ENCODE peak calls at places on chromosomes 16 and 17, in six cellular contexts. B is CD4-positive, alpha-beta T cell; Q is ovary; F is A549; A is heart right ventricle; M is H9. C is an unnamed sample.

GRCh38 chr17:74408830-74409229 is 23.1 kb upstream of the GPRC5C start:
- DNase-seq in B (no peak), Q (no peak), F (no peak), A (no peak), M (no peak), C (no peak)

GRCh38 chr16:84532299-84532724 is 27.9 kb upstream of the MEAK7 start:
- DNase-seq in B (no peak), Q (peak), F (peak), A (peak), M (peak), C (no peak)

GRCh38 chr17:49963277-49963625 is 5.7 kb upstream of the DLX4 start:
- DNase-seq in B (no peak), Q (no peak), F (no peak), A (no peak), M (no peak), C (no peak)

GRCh38 chr16:6206080-6206479 is 1108.5 kb upstream of the EEF2KMT start:
- DNase-seq in B (no peak), Q (no peak), F (no peak), A (no peak), M (no peak), C (no peak)

GRCh38 chr17:73984981-73985380 is 218.5 kb upstream of the RPL38 start:
- DNase-seq in B (no peak), Q (no peak), F (no peak), A (no peak), M (no peak), C (no peak)

GRCh38 chr16:65737831-65738230 is 616.0 kb upstream of the CDH11 start:
- DNase-seq in B (no peak), Q (no peak), F (no peak), A (no peak), M (no peak), C (no peak)

GRCh38 chr16:23534868-23535860 is 22.0 kb downstream of the EARS2 start:
- DNase-seq in B (no peak), Q (no peak), F (no peak), A (no peak), M (no peak), C (no peak)

GRCh38 chr17:2867441-2868424 is 71.5 kb downstream of the RAP1GAP2 start:
- DNase-seq in B (no peak), Q (no peak), F (no peak), A (no peak), M (peak), C (no peak)

GRCh38 chr16:85384831-85385462 is 228.2 kb upstream of the GSE1 start:
- DNase-seq in B (no peak), Q (no peak), F (no peak), A (peak), M (no peak), C (no peak)

GRCh38 chr16:13269905-13270528 is 368.6 kb downstream of the SHISA9 start:
- DNase-seq in B (no peak), Q (no peak), F (no peak), A (no peak), M (no peak), C (no peak)

GRCh38 chr17:29533976-29534375 is 32.9 kb downstream of the ABHD15 start:
- DNase-seq in B (no peak), Q (no peak), F (no peak), A (no peak), M (no peak), C (no peak)

GRCh38 chr16:56970934-56971767 is 9.4 kb downstream of the CETP start:
- DNase-seq in B (no peak), Q (no peak), F (no peak), A (no peak), M (no peak), C (no peak)

GRCh38 chr16:4339909-4340308 is 11.2 kb downstream of the PAM16 start:
- DNase-seq in B (no peak), Q (peak), F (no peak), A (peak), M (no peak), C (no peak)

GRCh38 chr17:12545877-12546513 is 119.7 kb upstream of the MYOCD start:
- DNase-seq in B (no peak), Q (peak), F (peak), A (no peak), M (peak), C (no peak)

GRCh38 chr17:55417411-55418268 is 4.0 kb downstream of the MMD start:
- DNase-seq in B (no peak), Q (no peak), F (no peak), A (no peak), M (no peak), C (no peak)

GRCh38 chr17:65783845-65784334 is 222.4 kb upstream of the AXIN2 start:
- DNase-seq in B (no peak), Q (peak), F (peak), A (no peak), M (no peak), C (no peak)

GRCh38 chr16:4006441-4006989 is 109.7 kb downstream of the ADCY9 start:
- DNase-seq in B (no peak), Q (no peak), F (no peak), A (no peak), M (no peak), C (no peak)

GRCh38 chr16:86664518-86665318 is 86.4 kb downstream of the FOXL1 start:
- DNase-seq in B (no peak), Q (no peak), F (peak), A (no peak), M (no peak), C (no peak)

GRCh38 chr16:75398333-75398732 is 35.0 kb downstream of the CFDP1 start:
- DNase-seq in B (no peak), Q (no peak), F (no peak), A (no peak), M (no peak), C (no peak)

GRCh38 chr17:58556833-58557250 is 42.4 kb upstream of the MTMR4 start:
- DNase-seq in B (no peak), Q (no peak), F (no peak), A (no peak), M (no peak), C (peak)

GRCh38 chr17:56309897-56310296 is 156.6 kb downstream of the ANKFN1 start:
- DNase-seq in B (no peak), Q (no peak), F (no peak), A (no peak), M (no peak), C (no peak)

GRCh38 chr16:12763517-12763916 is 40.2 kb downstream of the CPPED1 start:
- DNase-seq in B (no peak), Q (no peak), F (no peak), A (no peak), M (no peak), C (no peak)

GRCh38 chr17:38590988-38591758 is 14.6 kb downstream of the SRCIN1 start:
- DNase-seq in B (no peak), Q (no peak), F (no peak), A (no peak), M (no peak), C (no peak)

GRCh38 chr17:81576621-81577277 is 24.6 kb upstream of the FAAP100 start:
- DNase-seq in B (no peak), Q (no peak), F (peak), A (no peak), M (peak), C (no peak)

GRCh38 chr16:84585886-84586285 is 32.0 kb downstream of the COTL1 start:
- DNase-seq in B (no peak), Q (no peak), F (peak), A (no peak), M (peak), C (peak)

GRCh38 chr16:82265809-82266208 is 95.8 kb upstream of the MPHOSPH6 start:
- DNase-seq in B (no peak), Q (no peak), F (no peak), A (no peak), M (no peak), C (no peak)

GRCh38 chr17:12680407-12680897 is 14.8 kb downstream of the MYOCD start:
- DNase-seq in B (no peak), Q (no peak), F (no peak), A (peak), M (no peak), C (no peak)

GRCh38 chr16:10752843-10753523 is 9.3 kb downstream of the NUBP1 start:
- DNase-seq in B (no peak), Q (no peak), F (no peak), A (peak), M (no peak), C (peak)

GRCh38 chr16:84423416-84423837 is 55.1 kb downstream of the ATP2C2 start:
- DNase-seq in B (no peak), Q (no peak), F (peak), A (no peak), M (no peak), C (no peak)

GRCh38 chr17:78678711-78679110 is 101.5 kb upstream of the DNAH17 start:
- DNase-seq in B (no peak), Q (no peak), F (no peak), A (no peak), M (no peak), C (no peak)
- H3K27ac ChIP-seq in B (no peak), Q (no peak), F (peak), A (no peak), M (no peak), C (no peak)

GRCh38 chr17:7479389-7480192 is at the start of gene ZBTB4:
- DNase-seq in B (peak), Q (peak), F (peak), A (peak), M (peak), C (no peak)

GRCh38 chr17:7484964-7485377 is 805 bp downstream of the POLR2A start:
- DNase-seq in B (no peak), Q (no peak), F (no peak), A (no peak), M (no peak), C (no peak)

GRCh38 chr17:7486181-7486580 is 2.0 kb downstream of the POLR2A start:
- DNase-seq in B (no peak), Q (no peak), F (no peak), A (no peak), M (no peak), C (no peak)

GRCh38 chr17:7484067-7484963 is at the start of gene POLR2A:
- DNase-seq in B (peak), Q (peak), F (peak), A (peak), M (peak), C (peak)

DNA sequence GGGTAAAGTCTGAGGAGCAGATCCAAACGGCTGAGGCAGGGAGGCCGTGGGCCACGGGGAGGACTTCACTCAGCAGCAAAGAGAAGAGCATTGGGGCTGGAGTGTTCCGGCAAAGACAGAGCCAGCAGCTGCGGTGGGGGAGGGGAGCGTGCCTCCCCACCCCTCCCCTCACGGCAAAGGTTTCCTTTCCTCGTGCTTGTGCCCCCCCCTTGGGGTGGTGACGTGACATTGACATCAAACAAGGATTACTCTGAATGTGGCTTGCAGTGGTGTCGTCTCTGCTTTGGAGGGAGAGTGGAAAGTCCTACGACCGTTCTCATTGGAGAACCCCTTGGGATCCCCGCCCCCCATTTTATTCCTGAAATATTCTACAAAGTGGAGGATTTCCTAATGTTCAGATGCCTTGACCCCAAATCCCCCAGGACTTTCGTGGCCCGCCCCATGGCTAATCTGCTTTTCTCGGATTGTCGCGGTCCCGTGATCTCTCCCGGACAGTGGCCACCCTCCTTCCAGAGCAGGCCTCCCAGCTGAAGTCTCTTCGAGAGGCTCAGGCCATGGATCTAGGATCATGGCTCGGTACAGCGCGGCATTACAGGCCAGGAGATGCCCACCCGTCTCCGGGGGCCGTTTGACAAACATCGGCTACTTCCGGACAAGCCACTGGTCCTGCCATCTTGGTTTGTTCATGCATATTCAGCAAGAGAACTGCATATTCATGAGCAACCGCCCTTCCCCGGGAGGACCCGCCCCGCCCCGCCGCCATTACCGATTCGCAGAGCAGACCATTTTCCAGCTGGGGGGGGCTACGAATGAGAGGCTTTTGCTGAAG is 714 bp upstream of the POLR2A start:
- DNase-seq in B (peak), Q (peak), F (peak), A (peak), M (peak), C (peak)
- H3K27ac ChIP-seq in B (peak), Q (peak), F (peak), A (peak), M (peak), C (peak)

GRCh38 chr16:30561212-30561816 is 3.1 kb upstream of the ZNF764 start:
- DNase-seq in B (no peak), Q (peak), F (no peak), A (peak), M (peak), C (no peak)
- H3K27ac ChIP-seq in B (peak), Q (peak), F (peak), A (peak), M (no peak), C (peak)

GRCh38 chr17:75784473-75785015 is at the start of gene UNK:
- DNase-seq in B (peak), Q (peak), F (peak), A (peak), M (peak), C (peak)

GRCh38 chr17:75785770-75786538 is 1.3 kb downstream of the UNK start:
- DNase-seq in B (no peak), Q (no peak), F (no peak), A (no peak), M (no peak), C (no peak)

GRCh38 chr17:75783803-75784472 is 668 bp upstream of the UNK start:
- DNase-seq in B (no peak), Q (peak), F (no peak), A (no peak), M (no peak), C (no peak)

GRCh38 chr17:75785016-75785769 is 587 bp downstream of the UNK start:
- DNase-seq in B (peak), Q (peak), F (peak), A (peak), M (no peak), C (peak)

GRCh38 chr17:75783069-75783783 is 1.4 kb upstream of the UNK start:
- DNase-seq in B (no peak), Q (no peak), F (no peak), A (no peak), M (no peak), C (no peak)
- H3K27ac ChIP-seq in B (peak), Q (peak), F (peak), A (peak), M (no peak), C (peak)

GRCh38 chr17:42761638-42762037 is 611 bp downstream of the RAMP2 start:
- DNase-seq in B (no peak), Q (no peak), F (no peak), A (no peak), M (no peak), C (no peak)
- H3K27ac ChIP-seq in B (no peak), Q (no peak), F (peak), A (peak), M (no peak), C (peak)

GRCh38 chr17:45101546-45101882 is 30.8 kb downstream of the PLCD3 start:
- DNase-seq in B (no peak), Q (no peak), F (no peak), A (no peak), M (no peak), C (no peak)

GRCh38 chr17:45098869-45099616 is 33.3 kb downstream of the PLCD3 start:
- DNase-seq in B (peak), Q (peak), F (peak), A (peak), M (peak), C (peak)

GRCh38 chr17:45096926-45097325 is 35.4 kb downstream of the PLCD3 start:
- DNase-seq in B (no peak), Q (no peak), F (no peak), A (no peak), M (peak), C (no peak)

GRCh38 chr17:45096141-45096540 is 35.0 kb downstream of the NMT1 start:
- DNase-seq in B (no peak), Q (no peak), F (peak), A (no peak), M (peak), C (no peak)

GRCh38 chr17:45098081-45098868 is 34.0 kb downstream of the PLCD3 start:
- DNase-seq in B (no peak), Q (no peak), F (no peak), A (no peak), M (peak), C (no peak)
- H3K27ac ChIP-seq in B (no peak), Q (no peak), F (peak), A (peak), M (no peak), C (peak)

DNA sequence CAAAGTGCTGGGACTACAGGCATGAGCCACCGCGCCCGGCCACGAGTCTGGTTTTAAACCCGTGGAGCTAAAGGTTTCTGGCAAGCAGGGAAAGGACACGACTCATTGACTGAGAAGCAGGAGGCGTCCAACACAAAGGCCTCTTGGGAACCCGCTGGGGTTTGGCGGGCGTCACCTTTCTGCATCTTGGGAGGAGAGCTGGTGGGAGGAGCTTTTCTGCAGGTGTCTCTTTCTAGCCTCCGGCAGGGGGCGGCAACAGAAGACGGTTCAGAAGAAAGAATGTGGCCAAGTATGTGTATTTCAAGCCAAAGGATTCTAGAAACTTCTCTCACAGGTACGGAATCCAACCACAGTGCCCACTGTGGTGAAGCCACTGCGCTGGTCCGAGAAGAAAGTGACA is 97.4 kb downstream of the MRM3 start:
- DNase-seq in B (peak), Q (peak), F (peak), A (peak), M (peak), C (no peak)
- H3K27ac ChIP-seq in B (no peak), Q (peak), F (no peak), A (peak), M (no peak), C (peak)